ENCODE peak calls at places on chromosomes 16 and 17, in seven cellular contexts. D, R, B, A, L, X and Z are unnamed samples.
A peak's percentile ranks its signal among the peaks of the same experiment; 100 is the strongest.

GRCh38 chr17:410674-411401 is 58.2 kb upstream of the RPH3AL start:
- DNase-seq in D (no peak), B (no peak), A (no peak), R (no peak), L (no peak), X (no peak), Z (no peak)

GRCh38 chr16:21625026-21625425 is 25.6 kb downstream of the METTL9 start:
- DNase-seq in L (no peak), X (no peak), D (no peak), R (no peak), A (no peak), B (no peak), Z (no peak)

GRCh38 chr17:71085238-71086033 is 916.1 kb downstream of the KCNJ2 start:
- DNase-seq in B (peak; percentile 2), X (no peak), L (peak; percentile 22), R (peak; percentile 70), D (no peak), A (no peak), Z (peak; percentile 45)

GRCh38 chr17:10527419-10527818 is 9.1 kb upstream of the MYH1 start:
- DNase-seq in A (no peak), B (no peak), X (no peak), D (no peak), R (no peak), L (no peak), Z (no peak)

GRCh38 chr16:87186440-87186839 is 130.8 kb downstream of the C16orf95 start:
- DNase-seq in D (no peak), B (no peak), R (peak; percentile 36), A (no peak), L (no peak), X (no peak), Z (no peak)

GRCh38 chr16:75048051-75048450 is 49.2 kb downstream of the ZNRF1 start:
- DNase-seq in A (no peak), B (no peak), X (no peak), D (no peak), R (no peak), L (no peak), Z (no peak)

GRCh38 chr16:9407206-9407758 is 315.8 kb downstream of the HAPSTR1 start:
- DNase-seq in L (no peak), D (no peak), B (no peak), R (no peak), X (no peak), A (no peak), Z (no peak)

GRCh38 chr17:81550830-81551457 is 1.2 kb downstream of the FAAP100 start:
- DNase-seq in X (no peak), R (no peak), A (no peak), D (no peak), L (no peak), B (no peak), Z (no peak)

GRCh38 chr17:19254651-19255050 is 17.5 kb downstream of the EPN2 start:
- DNase-seq in R (no peak), A (no peak), D (no peak), B (no peak), X (no peak), L (no peak), Z (no peak)

GRCh38 chr16:57797526-57798266 is 4.6 kb downstream of the KIFC3 start:
- DNase-seq in A (no peak), B (no peak), D (peak; percentile 72), L (peak; percentile 57), X (no peak), R (peak; percentile 56), Z (no peak)

GRCh38 chr17:4560837-4561241 is 462 bp upstream of the GGT6 start:
- DNase-seq in X (no peak), R (no peak), A (no peak), L (peak; percentile 54), B (no peak), D (no peak), Z (no peak)

GRCh38 chr16:61836804-61837398 is 199.3 kb downstream of the CDH8 start:
- DNase-seq in R (no peak), L (no peak), D (no peak), A (no peak), B (no peak), X (no peak), Z (no peak)

GRCh38 chr17:7440823-7441174 is 1.5 kb downstream of the FGF11 start:
- DNase-seq in A (no peak), L (no peak), X (no peak), R (peak; percentile 39), B (no peak), D (no peak), Z (no peak)

GRCh38 chr16:28876973-28877641 is 1.2 kb upstream of the ATP2A1 start:
- DNase-seq in B (no peak), D (no peak), L (no peak), R (no peak), X (no peak), A (no peak), Z (no peak)

GRCh38 chr17:56636276-56636675 is 42.8 kb downstream of the NOG start:
- DNase-seq in R (no peak), B (no peak), A (no peak), X (no peak), L (no peak), D (no peak), Z (no peak)

GRCh38 chr17:80129006-80129565 is 17.8 kb downstream of the EIF4A3 start:
- DNase-seq in D (no peak), A (no peak), B (no peak), L (no peak), X (no peak), R (no peak), Z (peak; percentile 26)

GRCh38 chr17:7260151-7260550 is 2.1 kb downstream of the CLDN7 start:
- DNase-seq in R (no peak), A (no peak), B (no peak), X (no peak), D (no peak), L (no peak), Z (no peak)

GRCh38 chr17:560379-560935 is 154.2 kb downstream of the VPS53 start:
- DNase-seq in X (no peak), B (no peak), A (no peak), R (no peak), L (no peak), D (no peak), Z (no peak)

GRCh38 chr17:10295728-10296343 is 77.0 kb downstream of the MYH13 start:
- DNase-seq in X (peak; percentile 21), R (peak; percentile 80), B (peak; percentile 14), A (no peak), L (peak; percentile 64), D (peak; percentile 27), Z (peak; percentile 46)

GRCh38 chr17:65072577-65073178 is 16.1 kb upstream of the GNA13 start:
- DNase-seq in X (no peak), R (no peak), B (no peak), D (no peak), A (no peak), L (peak; percentile 84), Z (no peak)

GRCh38 chr17:78798695-78799559 is 16.9 kb upstream of the CYTH1 start:
- DNase-seq in D (peak; percentile 32), X (no peak), B (peak; percentile 16), L (no peak), R (no peak), A (no peak), Z (no peak)

GRCh38 chr16:70695351-70696070 is 9.7 kb upstream of the MTSS2 start:
- DNase-seq in L (peak; percentile 54), D (no peak), X (no peak), R (peak; percentile 74), B (peak; percentile 72), A (no peak), Z (no peak)

GRCh38 chr17:13531701-13532100 is 70.0 kb downstream of the HS3ST3A1 start:
- DNase-seq in D (no peak), R (no peak), X (no peak), B (no peak), A (no peak), L (no peak), Z (no peak)

GRCh38 chr17:20191066-20191465 is 181.9 kb downstream of the SPECC1 start:
- DNase-seq in B (no peak), A (peak; percentile 67), X (peak; percentile 80), D (no peak), L (no peak), R (no peak), Z (peak; percentile 93)

GRCh38 chr17:42520540-42520951 is 15.5 kb upstream of the NAGLU start:
- DNase-seq in B (no peak), L (no peak), R (peak; percentile 57), X (no peak), A (no peak), D (no peak), Z (no peak)

GRCh38 chr16:46884513-46885293 is 541 bp downstream of the GPT2 start:
- DNase-seq in B (no peak), R (peak; percentile 25), A (no peak), L (no peak), D (no peak), X (no peak), Z (no peak)

GRCh38 chr17:7355053-7355452 is at the start of gene TMEM95:
- DNase-seq in B (no peak), D (no peak), A (no peak), L (peak; percentile 41), X (no peak), R (no peak), Z (no peak)

GRCh38 chr17:65634533-65634932 is 73.1 kb upstream of the AXIN2 start:
- DNase-seq in X (no peak), A (no peak), B (no peak), L (peak; percentile 77), D (peak; percentile 43), R (no peak), Z (peak; percentile 91)

GRCh38 chr17:12627177-12627629 is 38.5 kb upstream of the MYOCD start:
- DNase-seq in R (no peak), L (no peak), D (peak; percentile 8), A (peak; percentile 88), X (peak; percentile 85), B (no peak), Z (no peak)